ENCODE peak calls at places on chromosome 22, in five cellular contexts. One of them, this sample, is unnamed.

GRCh38 chr22:10781571-10782403 is 4746.2 kb upstream of the OR11H1 start:
- DNase-seq in fibroblast of lung: no peak
- DNase-seq in mammary epithelial cell: no peak
- DNase-seq in GM23338: no peak
- DNase-seq in neural progenitor cell: no peak
- DNase-seq in this sample: no peak

GRCh38 chr22:38841211-38841610 is 2.6 kb downstream of the NPTXR start:
- DNase-seq in fibroblast of lung: no peak
- DNase-seq in mammary epithelial cell: no peak
- DNase-seq in neural progenitor cell: no peak
- DNase-seq in GM23338: no peak
- DNase-seq in this sample: no peak

GRCh38 chr22:42992092-42992491 is 22.9 kb downstream of the PACSIN2 start:
- DNase-seq in mammary epithelial cell: no peak
- DNase-seq in neural progenitor cell: no peak
- DNase-seq in GM23338: no peak
- DNase-seq in fibroblast of lung: no peak
- DNase-seq in this sample: no peak

GRCh38 chr22:36233796-36234195 is 5.5 kb downstream of the APOL2 start:
- DNase-seq in GM23338: no peak
- DNase-seq in fibroblast of lung: no peak
- DNase-seq in neural progenitor cell: no peak
- DNase-seq in mammary epithelial cell: no peak
- DNase-seq in this sample: no peak

GRCh38 chr22:31148953-31149627 is 8.8 kb upstream of the PLA2G3 start:
- DNase-seq in mammary epithelial cell: peak; percentile 48
- DNase-seq in neural progenitor cell: peak; percentile 83
- DNase-seq in GM23338: peak; percentile 94
- DNase-seq in fibroblast of lung: peak; percentile 67
- DNase-seq in this sample: peak; percentile 49

GRCh38 chr22:19085233-19086043 is 36.8 kb downstream of the DGCR2 start:
- DNase-seq in mammary epithelial cell: peak; percentile 16
- DNase-seq in GM23338: peak; percentile 37
- DNase-seq in fibroblast of lung: peak; percentile 45
- DNase-seq in neural progenitor cell: no peak
- DNase-seq in this sample: no peak

GRCh38 chr22:17483670-17484372 is 79.5 kb upstream of the SLC25A18 start:
- DNase-seq in neural progenitor cell: no peak
- DNase-seq in GM23338: no peak
- DNase-seq in fibroblast of lung: no peak
- DNase-seq in mammary epithelial cell: no peak
- DNase-seq in this sample: no peak

GRCh38 chr22:35301370-35301874 is 1.7 kb downstream of the TOM1 start:
- DNase-seq in mammary epithelial cell: peak; percentile 63
- DNase-seq in GM23338: peak; percentile 31
- DNase-seq in neural progenitor cell: no peak
- DNase-seq in fibroblast of lung: peak; percentile 98
- DNase-seq in this sample: peak; percentile 98

GRCh38 chr22:20632518-20632917 is 125.1 kb downstream of the MED15 start:
- DNase-seq in neural progenitor cell: no peak
- DNase-seq in mammary epithelial cell: no peak
- DNase-seq in fibroblast of lung: no peak
- DNase-seq in GM23338: no peak
- DNase-seq in this sample: no peak

GRCh38 chr22:38570841-38571364 is 920 bp upstream of the DMC1 start:
- DNase-seq in mammary epithelial cell: peak; percentile 43
- DNase-seq in fibroblast of lung: peak; percentile 38
- DNase-seq in GM23338: peak; percentile 66
- DNase-seq in neural progenitor cell: peak; percentile 70
- DNase-seq in this sample: no peak

GRCh38 chr22:47059701-47060161 is 297.3 kb downstream of the TBC1D22A start:
- DNase-seq in fibroblast of lung: peak; percentile 9
- DNase-seq in neural progenitor cell: no peak
- DNase-seq in mammary epithelial cell: peak; percentile 1
- DNase-seq in GM23338: no peak
- DNase-seq in this sample: no peak

GRCh38 chr22:42273855-42274451 is 3.5 kb upstream of the TCF20 start:
- DNase-seq in neural progenitor cell: peak; percentile 87
- DNase-seq in fibroblast of lung: no peak
- DNase-seq in GM23338: peak; percentile 68
- DNase-seq in mammary epithelial cell: no peak
- DNase-seq in this sample: no peak

GRCh38 chr22:46673677-46674236 is 53.6 kb downstream of the GRAMD4 start:
- DNase-seq in neural progenitor cell: no peak
- DNase-seq in fibroblast of lung: no peak
- DNase-seq in mammary epithelial cell: no peak
- DNase-seq in GM23338: no peak
- DNase-seq in this sample: no peak

GRCh38 chr22:48167238-48167637 is 1404.8 kb downstream of the TBC1D22A start:
- DNase-seq in fibroblast of lung: no peak
- DNase-seq in GM23338: peak; percentile 12
- DNase-seq in neural progenitor cell: peak; percentile 69
- DNase-seq in mammary epithelial cell: no peak
- DNase-seq in this sample: no peak

GRCh38 chr22:20576445-20576816 is 69.0 kb downstream of the MED15 start:
- DNase-seq in fibroblast of lung: no peak
- DNase-seq in neural progenitor cell: no peak
- DNase-seq in GM23338: no peak
- DNase-seq in mammary epithelial cell: no peak
- DNase-seq in this sample: no peak

GRCh38 chr22:41022470-41023298 is 69.7 kb upstream of the EP300 start:
- DNase-seq in fibroblast of lung: peak; percentile 75
- DNase-seq in mammary epithelial cell: peak; percentile 67
- DNase-seq in neural progenitor cell: peak; percentile 91
- DNase-seq in GM23338: peak; percentile 96
- DNase-seq in this sample: peak; percentile 67

GRCh38 chr22:46542011-46542985 is 4.9 kb upstream of the CELSR1 start:
- DNase-seq in GM23338: peak; percentile 87
- DNase-seq in neural progenitor cell: peak; percentile 87
- DNase-seq in fibroblast of lung: peak; percentile 53
- DNase-seq in mammary epithelial cell: peak; percentile 61
- DNase-seq in this sample: no peak

GRCh38 chr22:47187558-47187957 is 425.1 kb downstream of the TBC1D22A start:
- DNase-seq in GM23338: no peak
- DNase-seq in mammary epithelial cell: no peak
- DNase-seq in fibroblast of lung: no peak
- DNase-seq in neural progenitor cell: no peak
- DNase-seq in this sample: no peak

GRCh38 chr22:32217465-32217864 is 12.6 kb upstream of the RFPL2 start:
- DNase-seq in neural progenitor cell: no peak
- DNase-seq in GM23338: no peak
- DNase-seq in mammary epithelial cell: peak; percentile 23
- DNase-seq in fibroblast of lung: no peak
- DNase-seq in this sample: no peak

GRCh38 chr22:47602732-47603131 is 840.3 kb downstream of the TBC1D22A start:
- DNase-seq in neural progenitor cell: no peak
- DNase-seq in fibroblast of lung: no peak
- DNase-seq in GM23338: no peak
- DNase-seq in mammary epithelial cell: no peak
- DNase-seq in this sample: no peak

GRCh38 chr22:31223786-31224191 is 11.7 kb downstream of the LIMK2 start:
- DNase-seq in neural progenitor cell: no peak
- DNase-seq in mammary epithelial cell: peak; percentile 26
- DNase-seq in fibroblast of lung: no peak
- DNase-seq in GM23338: no peak
- DNase-seq in this sample: no peak

GRCh38 chr22:19554834-19555404 is 30.7 kb upstream of the CLDN5 start:
- DNase-seq in neural progenitor cell: peak; percentile 75
- DNase-seq in mammary epithelial cell: peak; percentile 49
- DNase-seq in GM23338: peak; percentile 85
- DNase-seq in fibroblast of lung: peak; percentile 10
- DNase-seq in this sample: no peak

GRCh38 chr22:39294571-39295468 is 24.6 kb downstream of the RPL3 start:
- DNase-seq in neural progenitor cell: no peak
- DNase-seq in GM23338: no peak
- DNase-seq in mammary epithelial cell: no peak
- DNase-seq in fibroblast of lung: no peak
- DNase-seq in this sample: no peak

GRCh38 chr22:35023692-35024363 is 42.1 kb upstream of the ISX start:
- DNase-seq in fibroblast of lung: peak; percentile 6
- DNase-seq in mammary epithelial cell: peak; percentile 32
- DNase-seq in neural progenitor cell: peak; percentile 86
- DNase-seq in GM23338: peak; percentile 92
- DNase-seq in this sample: no peak

GRCh38 chr22:28142361-28142801 is 223.3 kb upstream of the PITPNB start:
- DNase-seq in fibroblast of lung: peak; percentile 96
- DNase-seq in GM23338: no peak
- DNase-seq in neural progenitor cell: peak; percentile 10
- DNase-seq in mammary epithelial cell: peak; percentile 20
- DNase-seq in this sample: peak; percentile 96

GRCh38 chr22:46965552-46966494 is 203.4 kb downstream of the TBC1D22A start:
- DNase-seq in neural progenitor cell: no peak
- DNase-seq in mammary epithelial cell: peak; percentile 70
- DNase-seq in fibroblast of lung: peak; percentile 17
- DNase-seq in GM23338: no peak
- DNase-seq in this sample: no peak

GRCh38 chr22:31083923-31084810 is 3.0 kb downstream of the SMTN start:
- DNase-seq in fibroblast of lung: no peak
- DNase-seq in mammary epithelial cell: no peak
- DNase-seq in GM23338: no peak
- DNase-seq in neural progenitor cell: no peak
- DNase-seq in this sample: no peak

GRCh38 chr22:32237905-32238304 is 17.2 kb downstream of the SLC5A4 start:
- DNase-seq in fibroblast of lung: no peak
- DNase-seq in mammary epithelial cell: no peak
- DNase-seq in GM23338: peak; percentile 14
- DNase-seq in neural progenitor cell: no peak
- DNase-seq in this sample: no peak

GRCh38 chr22:48262596-48263430 is 1500.4 kb downstream of the TBC1D22A start:
- DNase-seq in GM23338: no peak
- DNase-seq in mammary epithelial cell: no peak
- DNase-seq in neural progenitor cell: no peak
- DNase-seq in fibroblast of lung: no peak
- DNase-seq in this sample: no peak

GRCh38 chr22:42270512-42271190 is at the start of gene TCF20:
- DNase-seq in GM23338: peak; percentile 89
- DNase-seq in neural progenitor cell: peak; percentile 92
- DNase-seq in fibroblast of lung: peak; percentile 64
- DNase-seq in mammary epithelial cell: peak; percentile 70
- DNase-seq in this sample: peak; percentile 47

GRCh38 chr22:27090595-27090994 is 433.2 kb downstream of the MIAT start:
- DNase-seq in GM23338: no peak
- DNase-seq in neural progenitor cell: no peak
- DNase-seq in mammary epithelial cell: no peak
- DNase-seq in fibroblast of lung: no peak
- DNase-seq in this sample: no peak
- TF ChIP-seq EZH2 in GM23338: no peak
- TF ChIP-seq EZH2 in neural progenitor cell: no peak
- TF ChIP-seq EZH2 in mammary epithelial cell: no peak
- TF ChIP-seq EZH2 in fibroblast of lung: no peak
- TF ChIP-seq EZH2 in this sample: no peak

DNA sequence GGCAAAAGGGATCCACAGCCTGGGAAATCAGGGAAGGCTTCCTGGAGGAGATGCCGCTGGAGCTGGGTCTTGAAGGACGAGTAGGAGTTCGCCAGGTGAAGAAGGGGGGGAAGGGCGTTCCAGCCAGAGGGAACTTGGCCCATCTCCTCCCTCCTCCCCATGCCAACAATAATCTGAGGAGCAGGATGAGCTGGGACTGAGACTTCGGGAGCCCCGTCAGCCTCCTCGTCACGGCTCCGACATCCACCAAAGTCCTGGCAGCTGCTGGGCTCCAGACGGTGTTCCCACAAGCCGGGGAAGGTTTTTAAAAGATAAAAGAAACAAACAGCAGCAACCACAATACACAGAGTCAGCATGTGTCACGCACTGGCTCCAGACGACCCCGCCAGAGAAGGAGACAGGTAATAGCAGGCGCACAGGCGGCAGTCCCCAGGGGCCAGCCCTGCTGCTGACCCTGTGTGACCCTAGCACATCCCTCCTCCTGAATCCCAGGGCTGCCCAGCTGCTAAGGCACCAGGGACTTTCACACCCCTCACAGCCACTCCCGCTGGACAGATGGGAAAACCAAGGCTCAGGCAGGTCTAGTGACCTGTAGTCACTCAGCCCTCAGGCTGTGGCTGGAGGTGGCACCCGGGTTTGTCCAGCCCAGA is 37.3 kb downstream of the NUP50 start:
- DNase-seq in neural progenitor cell: no peak
- DNase-seq in mammary epithelial cell: peak; percentile 17
- DNase-seq in GM23338: no peak
- DNase-seq in fibroblast of lung: peak; percentile 93
- DNase-seq in this sample: peak; percentile 93
- H3K27ac ChIP-seq in neural progenitor cell: no peak overlapping the region
- H3K27ac ChIP-seq in mammary epithelial cell: no peak overlapping the region
- H3K27ac ChIP-seq in GM23338: peak overlapping the region; percentile 66
- H3K27ac ChIP-seq in fibroblast of lung: peak overlapping the region; percentile 48
- H3K27ac ChIP-seq in this sample: peak overlapping the region; percentile 100

DNA sequence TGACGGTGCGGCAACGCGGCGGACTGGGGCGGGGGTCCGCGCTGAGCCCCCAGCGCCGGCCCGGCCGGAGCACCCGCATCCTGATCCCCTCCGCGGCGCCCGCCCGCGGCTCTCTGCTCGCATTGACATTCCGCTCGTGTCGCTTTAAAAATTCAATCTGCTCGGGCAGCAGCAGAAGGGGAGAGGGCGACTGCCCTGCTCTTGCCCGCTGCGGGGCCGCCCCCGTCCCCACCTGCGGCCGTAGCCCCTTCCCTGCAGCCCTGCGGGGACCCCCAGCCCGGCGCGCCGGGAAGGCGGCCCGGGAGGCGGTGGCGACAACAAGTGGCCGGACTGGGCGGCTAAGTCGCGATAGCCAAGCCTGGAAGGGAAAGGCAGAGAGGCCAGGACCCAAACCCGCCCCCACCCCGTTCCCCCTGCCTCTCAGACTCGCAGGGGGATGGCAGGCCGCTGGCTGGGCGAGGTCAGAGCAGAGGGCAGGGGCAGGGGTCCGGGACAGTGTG is 1.1 kb downstream of the CABP7 start:
- DNase-seq in GM23338: no peak
- DNase-seq in fibroblast of lung: no peak
- DNase-seq in mammary epithelial cell: no peak
- DNase-seq in neural progenitor cell: peak; percentile 40
- DNase-seq in this sample: no peak
- TF ChIP-seq EZH2 in GM23338: peak; percentile 65
- TF ChIP-seq EZH2 in fibroblast of lung: peak; percentile 81
- TF ChIP-seq EZH2 in mammary epithelial cell: peak; percentile 46
- TF ChIP-seq EZH2 in neural progenitor cell: peak; percentile 98
- TF ChIP-seq EZH2 in this sample: peak; percentile 99

GRCh38 chr22:24183321-24184031 is 2.2 kb downstream of the SUSD2 start:
- DNase-seq in mammary epithelial cell: no peak
- DNase-seq in fibroblast of lung: no peak
- DNase-seq in GM23338: no peak
- DNase-seq in neural progenitor cell: no peak
- DNase-seq in this sample: no peak
- H3K27ac ChIP-seq in mammary epithelial cell: no peak overlapping the region
- H3K27ac ChIP-seq in fibroblast of lung: no peak overlapping the region
- H3K27ac ChIP-seq in GM23338: no peak overlapping the region
- H3K27ac ChIP-seq in neural progenitor cell: no peak overlapping the region
- H3K27ac ChIP-seq in this sample: no peak overlapping the region

GRCh38 chr22:22391543-22391942 is 117.0 kb downstream of the ZNF280B start:
- DNase-seq in GM23338: no peak
- DNase-seq in fibroblast of lung: no peak
- DNase-seq in neural progenitor cell: no peak
- DNase-seq in mammary epithelial cell: no peak
- DNase-seq in this sample: no peak
- TF ChIP-seq EZH2 in GM23338: peak; percentile 0
- TF ChIP-seq EZH2 in fibroblast of lung: no peak
- TF ChIP-seq EZH2 in neural progenitor cell: no peak
- TF ChIP-seq EZH2 in mammary epithelial cell: no peak
- TF ChIP-seq EZH2 in this sample: no peak